ENCODE peak calls at places on chromosomes 13 and 19, in five cellular contexts. W is neural progenitor cell; R is activated naive CD8-positive, alpha-beta T cell treated with anti-CD3 and anti-CD28 coated beads, Interleukin-2, amount 50 U/mL, for 24 hours; X is AG09319; O is DMS153. L is an unnamed sample.

GRCh38 chr13:71852082-71852481 is 14.9 kb downstream of the DACH1 start:
- DNase-seq in W (peak; percentile 54), R (no peak), X (no peak), O (no peak), L (no peak)

GRCh38 chr13:114102521-114103288 is 29.7 kb downstream of the RASA3 start:
- DNase-seq in W (no peak), R (no peak), X (no peak), O (no peak), L (no peak)

GRCh38 chr19:49809155-49809986 is 3.7 kb downstream of the FUZ start:
- DNase-seq in W (peak; percentile 71), R (peak; percentile 52), X (no peak), O (no peak), L (peak; percentile 24)

GRCh38 chr19:18895828-18896341 is at the start of gene CERS1:
- DNase-seq in W (peak; percentile 82), R (no peak), X (no peak), O (no peak), L (no peak)

GRCh38 chr13:41944229-41944628 is 16.7 kb downstream of the VWA8 start:
- DNase-seq in W (no peak), R (no peak), X (no peak), O (no peak), L (no peak)

GRCh38 chr13:94192576-94192975 is 286.9 kb downstream of the DCT start:
- DNase-seq in W (peak; percentile 67), R (peak; percentile 6), X (no peak), O (peak; percentile 20), L (no peak)

GRCh38 chr19:45442927-45443461 is 19.3 kb upstream of the ERCC1 start:
- DNase-seq in W (peak; percentile 55), R (peak; percentile 45), X (no peak), O (no peak), L (peak; percentile 21)

GRCh38 chr19:38894968-38895367 is 4.5 kb downstream of the SIRT2 start:
- DNase-seq in W (no peak), R (no peak), X (no peak), O (no peak), L (no peak)

GRCh38 chr19:11291991-11292390 is 4.0 kb upstream of the TSPAN16 start:
- DNase-seq in W (no peak), R (no peak), X (no peak), O (no peak), L (no peak)

GRCh38 chr19:58154287-58154678 is 3.7 kb upstream of the ZNF329 start:
- DNase-seq in W (peak; percentile 62), R (peak; percentile 12), X (no peak), O (no peak), L (no peak)

GRCh38 chr19:47228168-47228936 is 2.6 kb downstream of the BBC3 start:
- DNase-seq in W (peak; percentile 64), R (peak; percentile 62), X (no peak), O (peak; percentile 11), L (peak; percentile 31)

GRCh38 chr13:113990321-113990837 is 16.5 kb upstream of the C13orf46 start:
- DNase-seq in W (no peak), R (no peak), X (no peak), O (no peak), L (no peak)

GRCh38 chr19:36106991-36107390 is 4.0 kb upstream of the OVOL3 start:
- DNase-seq in W (no peak), R (no peak), X (no peak), O (no peak), L (no peak)

L was measured in activated CD8-positive, alpha-beta memory T cell treated with anti-CD3 and anti-CD28 coated beads for 1 hour.